ENCODE peak calls at places on chromosomes 16 and 17, in eight cellular contexts. E is stomach, G is transverse colon, T is upper lobe of left lung, N is heart left ventricle, L is IMR-90, H is suprapubic skin, I is ascending aorta. W is an unnamed sample.

GRCh38 chr16:3289998-3290673 is 6.8 kb downstream of the ZNF263 start:
- DNase-seq in E (no peak), H (no peak), T (no peak), G (no peak), I (no peak), L (no peak), N (no peak), W (no peak)

GRCh38 chr17:40023590-40024292 is 8.5 kb downstream of the CSF3 start:
- DNase-seq in L (no peak), H (no peak), I (no peak), N (no peak), T (no peak), E (peak; percentile 81), G (peak; percentile 80), W (peak; percentile 50)

GRCh38 chr17:46950615-46950996 is 27.6 kb downstream of the GOSR2 start:
- DNase-seq in G (no peak), T (peak; percentile 25), L (no peak), H (no peak), N (no peak), I (no peak), E (no peak), W (no peak)

GRCh38 chr16:56944954-56945839 is 13.3 kb downstream of the HERPUD1 start:
- DNase-seq in G (no peak), L (peak; percentile 69), E (no peak), H (no peak), I (no peak), N (no peak), T (no peak), W (no peak)

GRCh38 chr16:53492499-53492898 is 10.5 kb downstream of the AKTIP start:
- DNase-seq in I (no peak), H (no peak), E (no peak), T (no peak), G (no peak), L (no peak), N (no peak), W (no peak)

GRCh38 chr17:65155622-65156021 is 18.5 kb downstream of the RGS9 start:
- DNase-seq in T (no peak), G (no peak), I (no peak), L (no peak), E (no peak), H (no peak), N (no peak), W (no peak)

GRCh38 chr17:82177761-82178498 is 34.7 kb downstream of the CCDC57 start:
- DNase-seq in L (no peak), G (no peak), E (no peak), T (no peak), I (no peak), H (no peak), N (no peak), W (no peak)

GRCh38 chr17:72110231-72110952 is 10.4 kb upstream of the SOX9 start:
- DNase-seq in L (no peak), I (no peak), H (no peak), N (no peak), T (peak; percentile 60), E (no peak), G (no peak), W (no peak)

GRCh38 chr17:66661411-66661843 is 173.5 kb upstream of the CACNG5 start:
- DNase-seq in L (peak; percentile 56), T (no peak), N (no peak), I (no peak), G (no peak), E (peak; percentile 45), H (no peak), W (no peak)

GRCh38 chr17:67229109-67229991 is 15.6 kb downstream of the HELZ start:
- DNase-seq in G (no peak), N (no peak), T (no peak), I (no peak), H (no peak), L (no peak), E (no peak), W (no peak)

GRCh38 chr17:31008374-31009035 is 37.7 kb downstream of the RNF135 start:
- DNase-seq in L (peak; percentile 45), H (peak; percentile 72), N (peak; percentile 52), I (peak; percentile 74), E (peak; percentile 65), T (peak; percentile 94), G (peak; percentile 64), W (peak; percentile 63)

GRCh38 chr17:82787081-82787848 is 35.4 kb downstream of the TBCD start:
- DNase-seq in N (no peak), I (no peak), E (no peak), L (no peak), G (peak; percentile 34), T (peak; percentile 80), H (peak; percentile 88), W (no peak)

GRCh38 chr16:50234771-50235556 is 31.4 kb upstream of the ADCY7 start:
- DNase-seq in I (no peak), T (no peak), E (no peak), L (peak; percentile 67), G (no peak), N (no peak), H (no peak), W (no peak)

GRCh38 chr17:45313419-45313771 is 3.4 kb downstream of the MAP3K14 start:
- DNase-seq in L (no peak), T (peak; percentile 24), I (no peak), G (no peak), H (no peak), E (no peak), N (no peak), W (no peak)
- H3K4me1 ChIP-seq in L (peaks cover 39% of the 10 kb centered on the region), T (peaks cover 78% of the 10 kb centered on the region), I (peaks cover 7% of the 10 kb centered on the region), G (peaks cover 81% of the 10 kb centered on the region), H (peaks cover 89% of the 10 kb centered on the region), E (peaks cover 90% of the 10 kb centered on the region), N (peaks cover 62% of the 10 kb centered on the region), W (peaks cover 93% of the 10 kb centered on the region)

DNA sequence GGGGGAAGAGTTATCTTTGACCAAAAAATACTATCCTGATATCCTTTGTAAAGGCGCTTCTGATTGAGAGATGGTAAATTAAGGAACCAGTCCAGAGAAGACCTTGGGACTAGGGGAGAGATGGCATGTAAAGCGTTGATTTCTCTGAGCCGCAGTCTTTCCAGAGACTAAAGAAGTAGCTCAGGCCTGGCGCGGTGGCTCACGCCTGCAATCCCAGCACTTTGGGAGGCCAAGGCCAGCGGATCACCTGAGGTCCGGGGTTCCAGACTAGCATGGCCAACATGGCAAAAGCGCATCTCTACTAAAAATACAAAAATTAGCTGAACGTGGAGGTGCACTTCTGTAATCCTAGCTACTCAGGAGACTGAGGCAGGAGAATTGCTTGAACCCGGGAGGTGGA is 625 bp upstream of the CENPT start:
- DNase-seq in I (no peak), L (no peak), E (no peak), T (no peak), H (no peak), N (no peak), G (no peak), W (no peak)
- H3K4me3 ChIP-seq in I (peak overlapping the region; percentile 96), L (peak overlapping the region; percentile 53), E (peak overlapping the region; percentile 100), T (peak overlapping the region; percentile 97), H (peak overlapping the region; percentile 83), N (peak overlapping the region; percentile 98), G (peak overlapping the region; percentile 98), W (peak overlapping the region; percentile 82)

GRCh38 chr17:48747445-48748363 is 19.2 kb upstream of the HOXB13 start:
- DNase-seq in N (no peak), I (no peak), H (no peak), L (no peak), T (peak; percentile 82), G (no peak), E (no peak), W (no peak)
- H3K4me1 ChIP-seq in N (no peaks in the 10 kb centered on the region), I (no peaks in the 10 kb centered on the region), H (peaks cover 9% of the 10 kb centered on the region), L (no peaks in the 10 kb centered on the region), T (no peaks in the 10 kb centered on the region), G (no peaks in the 10 kb centered on the region), E (no peaks in the 10 kb centered on the region), W (no peaks in the 10 kb centered on the region)

GRCh38 chr17:50558581-50558954 is 1.9 kb upstream of the CACNA1G start:
- DNase-seq in G (no peak), L (no peak), T (no peak), H (no peak), E (no peak), N (no peak), I (no peak), W (no peak)

GRCh38 chr17:50558091-50558490 is 2.4 kb upstream of the CACNA1G start:
- DNase-seq in I (no peak), L (no peak), T (no peak), H (no peak), G (no peak), E (no peak), N (no peak), W (no peak)

GRCh38 chr17:50560185-50560824 is at the start of gene CACNA1G:
- DNase-seq in N (peak; percentile 88), G (peak; percentile 92), L (peak; percentile 70), E (peak; percentile 88), T (peak; percentile 98), H (peak; percentile 93), I (peak; percentile 95), W (peak; percentile 91)

GRCh38 chr17:50559674-50560184 is 786 bp upstream of the CACNA1G start:
- DNase-seq in N (no peak), H (peak; percentile 91), T (no peak), L (peak; percentile 5), E (peak; percentile 53), G (peak; percentile 69), I (peak; percentile 89), W (peak; percentile 42)

DNA sequence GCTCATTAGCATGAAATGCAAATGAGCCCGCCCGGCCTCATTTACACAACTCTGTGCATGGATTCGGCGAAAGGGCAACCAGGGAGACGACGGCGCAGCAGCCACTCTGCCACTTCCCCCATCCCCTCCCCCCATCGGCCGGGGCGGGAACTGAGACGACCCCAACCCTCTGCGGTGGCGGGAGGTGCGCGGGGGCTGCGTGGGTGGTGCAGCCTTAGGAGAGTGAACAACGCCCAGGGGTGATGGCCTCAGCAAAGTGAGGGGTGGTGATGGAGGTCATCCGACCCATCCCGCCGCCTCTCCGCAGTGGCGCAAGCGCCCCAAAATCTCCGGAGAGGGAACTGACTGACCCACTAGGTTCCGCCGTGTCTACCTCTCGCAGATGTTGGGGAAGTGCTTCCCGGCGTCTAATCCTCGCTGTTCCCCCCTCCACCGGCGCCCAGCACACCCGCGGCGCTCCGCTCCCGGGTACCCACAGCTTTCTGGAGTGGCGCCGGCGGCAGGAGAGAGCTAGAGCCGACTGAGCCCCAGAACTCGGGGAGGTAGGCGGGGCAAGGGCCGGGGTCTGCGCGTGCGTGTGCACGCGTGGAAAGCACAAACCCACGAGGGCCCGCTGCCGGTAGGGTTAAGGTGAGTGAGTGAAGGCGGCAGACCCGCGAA is 1.4 kb upstream of the CACNA1G start:
- DNase-seq in T (peak; percentile 85), H (no peak), G (no peak), I (no peak), E (no peak), L (no peak), N (no peak), W (no peak)
- H3K4me3 ChIP-seq in T (peak overlapping the region; percentile 48), H (peak overlapping the region; percentile 71), G (peak overlapping the region; percentile 56), I (peak overlapping the region; percentile 74), E (peak overlapping the region; percentile 76), L (no peak overlapping the region), N (peak overlapping the region; percentile 12), W (peak overlapping the region; percentile 70)

W was measured in left ventricle myocardium inferior.